ENCODE peak calls at places on chromosomes 1 and 21, in six cellular contexts. K, P, C, G, U and D are unnamed samples.
A peak's percentile ranks its signal among the peaks of the same experiment; 100 is the strongest.

GRCh38 chr1:21005840-21006239 is 170.9 kb downstream of the EIF4G3 start:
- DNase-seq in K (no peak), P (no peak), C (no peak), G (no peak), U (no peak), D (no peak)

GRCh38 chr1:86195281-86195680 is 38.7 kb upstream of the COL24A1 start:
- DNase-seq in K (no peak), P (no peak), C (no peak), G (no peak), U (peak; percentile 60), D (no peak)

GRCh38 chr21:46543306-46543705 is 61.6 kb downstream of the S100B start:
- DNase-seq in K (no peak), P (no peak), C (no peak), G (no peak), U (no peak), D (no peak)

GRCh38 chr1:201982923-201983805 is 716 bp downstream of the RNPEP start:
- DNase-seq in K (peak; percentile 88), P (peak; percentile 70), C (peak; percentile 70), G (no peak), U (peak; percentile 90), D (peak; percentile 61)

GRCh38 chr1:233512538-233512937 is 101.4 kb upstream of the KCNK1 start:
- DNase-seq in K (no peak), P (no peak), C (no peak), G (no peak), U (no peak), D (no peak)

GRCh38 chr1:208270679-208271111 is 26.5 kb upstream of the PLXNA2 start:
- DNase-seq in K (no peak), P (no peak), C (no peak), G (no peak), U (peak; percentile 83), D (no peak)

GRCh38 chr1:54671985-54672608 is 30.5 kb downstream of the MROH7 start:
- DNase-seq in K (peak; percentile 47), P (no peak), C (peak; percentile 50), G (no peak), U (peak; percentile 94), D (peak; percentile 66)

GRCh38 chr1:3514404-3514803 is 59.9 kb downstream of the ARHGEF16 start:
- DNase-seq in K (no peak), P (no peak), C (no peak), G (no peak), U (no peak), D (no peak)

GRCh38 chr1:220298470-220298869 is 26.2 kb upstream of the RAB3GAP2 start:
- DNase-seq in K (no peak), P (no peak), C (no peak), G (no peak), U (peak; percentile 68), D (no peak)

GRCh38 chr1:75985827-75986226 is 53.6 kb upstream of the ASB17 start:
- DNase-seq in K (peak; percentile 15), P (no peak), C (peak; percentile 47), G (no peak), U (no peak), D (peak; percentile 74)

GRCh38 chr1:228015276-228016180 is 8.7 kb downstream of the WNT3A start:
- DNase-seq in K (peak; percentile 48), P (peak; percentile 3), C (peak; percentile 28), G (peak; percentile 12), U (peak; percentile 37), D (peak; percentile 47)

GRCh38 chr1:53732912-53733317 is 6.0 kb downstream of the GLIS1 start:
- DNase-seq in K (no peak), P (no peak), C (peak; percentile 97), G (peak; percentile 68), U (no peak), D (peak; percentile 46)

GRCh38 chr1:188715566-188715965 is 1762.1 kb downstream of the BRINP3 start:
- DNase-seq in K (peak; percentile 1), P (no peak), C (no peak), G (no peak), U (no peak), D (peak; percentile 10)

GRCh38 chr1:176601358-176601757 is 138.4 kb downstream of the PAPPA2 start:
- DNase-seq in K (no peak), P (no peak), C (no peak), G (no peak), U (no peak), D (no peak)

GRCh38 chr1:44327679-44328491 is 27.2 kb downstream of the ERI3 start:
- DNase-seq in K (peak; percentile 93), P (peak; percentile 73), C (peak; percentile 100), G (peak; percentile 99), U (peak; percentile 68), D (peak; percentile 100)

GRCh38 chr1:197197430-197197997 is 51.0 kb upstream of the ASPM start:
- DNase-seq in K (no peak), P (no peak), C (no peak), G (no peak), U (no peak), D (no peak)

GRCh38 chr1:51790385-51790784 is 88.1 kb downstream of the NRDC start:
- DNase-seq in K (no peak), P (no peak), C (no peak), G (no peak), U (no peak), D (peak; percentile 36)

GRCh38 chr1:15191785-15192184 is 38.2 kb downstream of the TMEM51 start:
- DNase-seq in K (no peak), P (no peak), C (no peak), G (no peak), U (no peak), D (no peak)

GRCh38 chr1:57423135-57424131 is at the start of gene DAB1:
- DNase-seq in K (no peak), P (no peak), C (peak; percentile 11), G (no peak), U (peak; percentile 83), D (peak; percentile 36)

GRCh38 chr1:19010995-19011696 is 54.7 kb upstream of the IFFO2 start:
- DNase-seq in K (peak; percentile 69), P (peak; percentile 35), C (peak; percentile 97), G (peak; percentile 97), U (peak; percentile 83), D (peak; percentile 98)

GRCh38 chr1:157691285-157691920 is 9.2 kb downstream of the FCRL3 start:
- DNase-seq in K (peak; percentile 28), P (no peak), C (peak; percentile 23), G (no peak), U (no peak), D (peak; percentile 43)
- TF ChIP-seq CTCF in K (peak; percentile 49), P (no peak), C (peak; percentile 43), G (peak; percentile 62), U (peak; percentile 77), D (peak; percentile 72)

GRCh38 chr1:225890346-225891228 is 1.6 kb upstream of the LEFTY1 start:
- DNase-seq in K (no peak), P (no peak), C (no peak), G (no peak), U (peak; percentile 82), D (no peak)

GRCh38 chr1:225888289-225888897 is 553 bp downstream of the LEFTY1 start:
- DNase-seq in K (no peak), P (no peak), C (no peak), G (no peak), U (no peak), D (no peak)

GRCh38 chr1:225888898-225889690 is at the start of gene LEFTY1:
- DNase-seq in K (no peak), P (no peak), C (no peak), G (no peak), U (peak; percentile 95), D (no peak)

GRCh38 chr1:225891229-225891972 is 2.5 kb upstream of the LEFTY1 start:
- DNase-seq in K (no peak), P (no peak), C (no peak), G (no peak), U (no peak), D (no peak)

DNA sequence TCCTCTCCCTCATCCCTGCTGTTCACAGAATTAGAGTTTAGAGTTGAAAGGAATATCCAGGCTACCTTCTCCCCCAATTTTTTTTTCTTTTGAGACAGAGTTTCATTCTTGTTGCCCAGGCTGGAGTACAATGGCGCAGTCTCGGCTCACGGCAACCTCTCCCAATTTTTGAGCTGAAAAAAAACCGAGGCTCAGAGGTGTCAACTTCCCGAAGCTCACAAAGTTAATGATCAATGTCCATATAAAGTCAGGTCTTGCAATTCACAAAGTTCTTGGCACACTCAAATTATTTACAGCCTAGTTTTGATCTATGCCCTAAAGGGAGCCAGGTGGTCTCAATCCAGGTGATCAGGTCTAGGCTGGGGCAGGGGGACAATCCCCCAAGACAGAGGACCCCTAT is 797 bp upstream of the LEFTY1 start:
- DNase-seq in K (no peak), P (no peak), C (no peak), G (no peak), U (no peak), D (no peak)
- H3K4me3 ChIP-seq in K (no peak overlapping the region), P (no peak overlapping the region), C (no peak overlapping the region), G (no peak overlapping the region), U (peak overlapping the region; percentile 100), D (no peak overlapping the region)

GRCh38 chr1:66711420-66711819 is 40.8 kb upstream of the DYNLT5 start:
- DNase-seq in K (no peak), P (no peak), C (no peak), G (no peak), U (peak; percentile 47), D (no peak)
- TF ChIP-seq CTCF in K (peak; percentile 7), P (no peak), C (peak; percentile 17), G (no peak), U (peak; percentile 64), D (peak; percentile 17)

GRCh38 chr1:156727492-156727891 is 777 bp upstream of the METTL25B start:
- DNase-seq in K (no peak), P (no peak), C (no peak), G (no peak), U (no peak), D (no peak)

GRCh38 chr1:156727914-156728598 is at the start of gene METTL25B:
- DNase-seq in K (peak; percentile 90), P (peak; percentile 80), C (peak; percentile 75), G (no peak), U (peak; percentile 92), D (peak; percentile 88)

GRCh38 chr1:156721131-156721924 is 6.9 kb upstream of the METTL25B start:
- DNase-seq in K (no peak), P (no peak), C (no peak), G (no peak), U (no peak), D (no peak)

GRCh38 chr1:156726549-156727226 is 1.6 kb upstream of the METTL25B start:
- DNase-seq in K (peak; percentile 91), P (no peak), C (peak; percentile 66), G (no peak), U (peak; percentile 89), D (peak; percentile 79)

DNA sequence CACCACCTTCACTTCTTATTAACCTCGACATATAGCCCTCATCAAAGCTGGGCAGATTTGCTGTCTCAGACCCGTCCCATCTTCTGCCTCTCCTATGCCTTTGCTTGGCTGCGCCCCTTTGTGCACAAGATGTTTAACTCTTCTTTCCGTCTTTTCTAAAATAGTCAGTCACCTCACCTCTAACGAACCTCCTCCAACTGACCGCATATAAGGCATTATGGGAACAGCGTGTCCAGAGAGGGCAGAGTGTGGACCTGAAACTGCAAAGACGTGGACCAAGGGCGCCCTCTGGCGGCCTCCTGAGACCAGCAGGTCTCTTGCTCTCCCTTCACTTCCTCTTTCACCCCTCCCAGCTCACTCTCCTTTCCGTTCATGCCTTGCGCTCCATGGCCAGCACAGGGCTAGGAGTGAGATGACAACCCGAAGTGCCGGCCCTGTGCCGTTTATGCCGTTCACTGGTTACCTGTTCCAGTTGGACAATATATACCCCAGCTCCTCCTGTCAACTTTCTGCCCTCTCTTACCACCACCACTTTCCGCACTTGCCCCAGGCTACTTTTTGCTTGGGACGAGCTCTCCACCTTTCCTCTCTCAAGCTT is 2.5 kb upstream of the METTL25B start:
- DNase-seq in K (peak; percentile 89), P (peak; percentile 89), C (peak; percentile 89), G (no peak), U (peak; percentile 96), D (peak; percentile 87)
- H3K4me3 ChIP-seq in K (peak overlapping the region; percentile 89), P (peak overlapping the region; percentile 39), C (peak overlapping the region; percentile 21), G (peak overlapping the region; percentile 11), U (peak overlapping the region; percentile 97), D (peak overlapping the region; percentile 99)

GRCh38 chr1:108561145-108561458 is 1.2 kb downstream of the EEIG2 start:
- DNase-seq in K (peak; percentile 69), P (no peak), C (no peak), G (no peak), U (no peak), D (peak; percentile 49)
- TF ChIP-seq CTCF in K (no peak), P (no peak), C (no peak), G (peak; percentile 4), U (no peak), D (peak; percentile 6)